ENCODE peak calls at places on chromosomes 4 and X, in nine cellular contexts. E, C, U, B, G, J, K, O and N are unnamed samples.

GRCh38 chr4:42330291-42330690 is 67.0 kb upstream of the SHISA3 start:
- DNase-seq in E (no peak), C (no peak), U (no peak), B (no peak), G (no peak), J (no peak), K (no peak), O (no peak), N (no peak)

GRCh38 chr4:94603170-94603747 is 151.5 kb downstream of the PDLIM5 start:
- DNase-seq in E (no peak), C (peak), U (peak), B (no peak), G (no peak), J (no peak), K (no peak), O (peak), N (no peak)

GRCh38 chrX:68998716-68999115 is 166.5 kb downstream of the PJA1 start:
- DNase-seq in E (no peak), C (no peak), U (no peak), B (no peak), G (no peak), J (peak), K (no peak), O (no peak), N (no peak)

GRCh38 chr4:106676173-106676921 is 307.8 kb upstream of the GIMD1 start:
- DNase-seq in E (no peak), C (peak), U (no peak), B (no peak), G (no peak), J (no peak), K (no peak), O (peak), N (no peak)

GRCh38 chr4:167713756-167714155 is 378.6 kb upstream of the ANXA10 start:
- DNase-seq in E (no peak), C (no peak), U (no peak), B (no peak), G (no peak), J (no peak), K (no peak), O (no peak), N (no peak)

GRCh38 chr4:131093303-131093702 is 1997.4 kb downstream of the C4orf33 start:
- DNase-seq in E (no peak), C (no peak), U (no peak), B (no peak), G (no peak), J (no peak), K (no peak), O (no peak), N (no peak)

GRCh38 chrX:103918584-103919335 is 43.7 kb upstream of the TMSB15B start:
- DNase-seq in E (peak), C (peak), U (peak), B (peak), G (peak), J (peak), K (peak), O (peak), N (peak)

GRCh38 chr4:111707491-111707890 is 437.8 kb upstream of the FAM241A start:
- DNase-seq in E (no peak), C (no peak), U (no peak), B (no peak), G (no peak), J (no peak), K (no peak), O (no peak), N (no peak)

GRCh38 chr4:162061214-162061613 is 102.6 kb downstream of the FSTL5 start:
- DNase-seq in E (no peak), C (no peak), U (no peak), B (no peak), G (no peak), J (no peak), K (no peak), O (no peak), N (no peak)

GRCh38 chrX:149799095-149799721 is 17.5 kb downstream of the MAGEA9 start:
- DNase-seq in E (no peak), C (no peak), U (no peak), B (no peak), G (no peak), J (no peak), K (no peak), O (no peak), N (no peak)

GRCh38 chr4:71290074-71290473 is 48.7 kb upstream of the SLC4A4 start:
- DNase-seq in E (no peak), C (no peak), U (no peak), B (no peak), G (no peak), J (no peak), K (no peak), O (peak), N (no peak)

GRCh38 chr4:47942420-47942819 is 28.0 kb upstream of the NFXL1 start:
- DNase-seq in E (no peak), C (no peak), U (no peak), B (no peak), G (no peak), J (no peak), K (peak), O (no peak), N (no peak)

DNA sequence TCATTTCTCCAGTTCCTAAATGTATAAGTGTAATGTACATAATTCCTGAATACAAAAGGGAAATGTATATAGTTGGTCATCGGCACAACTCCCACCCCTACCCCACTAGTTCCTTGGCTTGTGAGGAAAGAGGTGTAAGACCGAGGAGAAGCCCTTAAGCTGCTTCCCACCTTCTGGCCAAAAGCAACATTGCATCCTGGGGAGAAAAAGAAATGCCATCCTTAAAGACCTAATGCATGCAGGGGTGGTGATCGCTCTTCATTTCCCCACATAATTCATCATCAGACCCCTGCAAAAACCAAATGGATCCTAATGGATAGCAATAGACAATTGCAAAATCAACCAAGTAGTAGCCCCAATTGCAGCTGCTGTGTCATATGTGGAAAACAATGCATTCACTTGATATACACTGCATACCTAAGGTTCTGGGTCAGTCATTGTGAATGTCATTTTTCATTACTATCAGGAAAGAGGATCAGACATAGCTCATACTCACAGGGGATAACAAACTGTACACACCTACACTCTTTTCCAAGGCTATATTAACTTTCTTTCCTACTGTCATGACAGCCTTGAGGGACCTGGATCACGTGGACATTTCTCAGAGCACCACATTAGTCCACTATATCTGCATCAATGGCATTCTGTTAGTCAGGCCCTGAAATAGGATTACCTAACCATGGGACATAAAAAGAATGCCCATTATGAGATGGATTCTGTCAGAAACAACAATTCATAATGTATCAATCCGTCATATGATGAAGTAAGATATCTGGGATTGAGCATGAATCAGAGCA is 31.7 kb upstream of the NFXL1 start:
- DNase-seq in E (no peak), C (no peak), U (no peak), B (no peak), G (no peak), J (no peak), K (no peak), O (no peak), N (no peak)
- TF ChIP-seq CTCF in E (no peak), C (no peak), U (no peak), B (peak), G (no peak), J (no peak), K (no peak), O (peak), N (no peak)

DNA sequence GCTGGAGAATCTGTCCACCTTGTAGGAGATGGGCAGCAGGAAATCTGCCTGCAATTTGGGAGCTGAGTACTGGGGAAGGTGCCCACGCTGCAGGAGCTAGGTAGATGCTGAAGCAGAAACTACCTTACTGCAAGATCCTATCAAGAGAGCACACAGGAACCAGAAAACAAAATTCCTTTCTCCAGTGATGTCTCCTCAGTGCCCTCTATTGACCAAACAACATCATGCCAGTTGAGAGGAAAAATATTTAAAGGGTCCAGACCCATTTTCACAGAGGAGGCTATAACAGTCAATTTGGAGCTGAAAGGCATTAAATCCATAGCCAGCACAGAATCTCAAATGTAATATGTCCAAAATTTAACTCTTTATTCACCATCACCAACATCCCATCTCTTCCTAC is 406.8 kb downstream of the SLITRK2 start:
- DNase-seq in E (no peak), C (no peak), U (no peak), B (no peak), G (no peak), J (no peak), K (no peak), O (no peak), N (no peak)
- TF ChIP-seq CTCF in E (no peak), C (no peak), U (no peak), B (peak), G (no peak), J (no peak), K (no peak), O (no peak), N (no peak)

DNA sequence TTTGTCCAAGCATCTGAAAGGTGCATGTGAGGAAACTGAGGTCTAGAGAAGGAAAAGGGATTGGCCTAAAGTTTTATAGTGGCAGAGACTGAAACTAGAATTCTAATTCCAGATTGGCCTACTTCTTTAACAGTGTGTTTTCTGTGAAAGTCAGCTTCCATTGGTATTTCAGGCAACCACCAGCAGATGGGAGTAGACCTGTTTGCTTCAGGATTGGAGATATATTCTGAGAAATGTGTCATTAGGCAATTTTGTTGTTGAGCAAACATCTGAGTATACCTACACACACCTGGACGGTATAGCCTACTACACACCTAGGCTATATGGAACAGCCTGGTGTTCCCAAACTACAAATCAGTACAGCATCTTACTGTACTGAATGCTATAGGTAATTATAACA is 207.3 kb upstream of the RADX start:
- DNase-seq in E (no peak), C (no peak), U (no peak), B (no peak), G (no peak), J (no peak), K (peak), O (no peak), N (peak)
- TF ChIP-seq CTCF in E (no peak), C (peak), U (no peak), B (no peak), G (no peak), J (no peak), K (no peak), O (peak), N (no peak)

GRCh38 chr4:166363198-166363597 is 490.2 kb downstream of the TLL1 start:
- DNase-seq in E (no peak), C (no peak), U (no peak), B (no peak), G (no peak), J (no peak), K (no peak), O (no peak), N (no peak)

GRCh38 chr4:166366012-166366411 is 493.0 kb downstream of the TLL1 start:
- DNase-seq in E (no peak), C (no peak), U (no peak), B (no peak), G (no peak), J (no peak), K (no peak), O (no peak), N (no peak)
- TF ChIP-seq CTCF in E (no peak), C (no peak), U (no peak), B (no peak), G (no peak), J (no peak), K (no peak), O (no peak), N (no peak)

GRCh38 chrX:95071052-95071451 is 1397.0 kb downstream of the FAM133A start:
- DNase-seq in E (no peak), C (peak), U (no peak), B (no peak), G (no peak), J (no peak), K (no peak), O (peak), N (no peak)
- TF ChIP-seq CTCF in E (no peak), C (peak), U (no peak), B (no peak), G (no peak), J (no peak), K (no peak), O (peak), N (no peak)

DNA sequence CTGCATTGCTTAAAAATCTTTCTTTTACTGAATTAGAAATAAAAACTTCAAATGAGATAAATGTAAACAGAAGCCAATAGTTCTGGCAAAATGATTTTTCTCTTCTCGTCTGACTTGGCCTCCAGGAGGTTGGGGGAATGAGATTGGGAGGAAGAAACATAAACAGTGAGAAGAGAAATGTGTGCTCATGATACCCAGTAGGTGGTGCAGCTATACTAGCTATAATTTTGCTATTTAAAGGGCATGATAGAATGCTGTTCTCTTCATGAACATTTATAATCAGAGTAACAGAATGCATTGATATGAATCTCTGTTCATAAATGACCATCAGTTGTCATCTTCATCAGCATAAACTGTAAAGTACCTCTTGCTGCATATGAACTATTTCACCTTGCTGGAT is 85.5 kb downstream of the TACR3 start:
- DNase-seq in E (no peak), C (no peak), U (no peak), B (no peak), G (no peak), J (no peak), K (no peak), O (peak), N (no peak)
- TF ChIP-seq CTCF in E (no peak), C (no peak), U (no peak), B (no peak), G (no peak), J (no peak), K (no peak), O (no peak), N (no peak)

GRCh38 chr4:99002274-99002673 is 6.8 kb downstream of the METAP1 start:
- DNase-seq in E (no peak), C (no peak), U (no peak), B (no peak), G (no peak), J (no peak), K (no peak), O (no peak), N (no peak)
- TF ChIP-seq CTCF in E (no peak), C (no peak), U (no peak), B (no peak), G (no peak), J (no peak), K (no peak), O (no peak), N (no peak)